ENCODE peak calls at places on chromosomes 2 and 18, in six cellular contexts. E is PC-9; G is mammary epithelial cell; H is RWPE1; R is K562; I is CD4-positive, alpha-beta T cell. J is an unnamed sample.

GRCh38 chr18:31183302-31183701 is 20.6 kb upstream of the DSC1 start:
- DNase-seq in E (no peak), G (no peak), H (no peak), R (no peak), I (no peak), J (no peak)

GRCh38 chr2:212711851-212712250 is 173.2 kb upstream of the ERBB4 start:
- DNase-seq in E (no peak), G (peak; percentile 79), H (peak; percentile 59), R (no peak), I (no peak), J (peak; percentile 75)

GRCh38 chr2:196453613-196454047 is 185.9 kb upstream of the CCDC150 start:
- DNase-seq in E (no peak), G (peak; percentile 17), H (peak; percentile 45), R (peak; percentile 67), I (peak; percentile 1), J (no peak)

GRCh38 chr2:178761759-178762371 is 45.4 kb downstream of the TTN start:
- DNase-seq in E (peak; percentile 75), G (peak; percentile 37), H (peak; percentile 17), R (peak; percentile 73), I (peak; percentile 0), J (no peak)

GRCh38 chr18:11996190-11996754 is 15.0 kb downstream of the IMPA2 start:
- DNase-seq in E (no peak), G (no peak), H (no peak), R (no peak), I (no peak), J (no peak)

GRCh38 chr2:241500431-241500975 is 7.9 kb downstream of the STK25 start:
- DNase-seq in E (no peak), G (no peak), H (no peak), R (no peak), I (no peak), J (no peak)

GRCh38 chr18:34592961-34593382 is 117.1 kb upstream of the DTNA start:
- DNase-seq in E (no peak), G (peak; percentile 76), H (no peak), R (no peak), I (no peak), J (peak; percentile 5)

GRCh38 chr2:239943991-239944441 is 81.1 kb downstream of the NDUFA10 start:
- DNase-seq in E (no peak), G (no peak), H (no peak), R (no peak), I (no peak), J (no peak)

GRCh38 chr2:181818036-181818680 is 73.4 kb upstream of the ITPRID2 start:
- DNase-seq in E (no peak), G (no peak), H (no peak), R (no peak), I (no peak), J (no peak)

GRCh38 chr2:128585706-128586105 is 267.0 kb upstream of the HS6ST1 start:
- DNase-seq in E (peak; percentile 89), G (peak; percentile 88), H (peak; percentile 38), R (no peak), I (no peak), J (peak; percentile 92)

GRCh38 chr2:190637331-190637734 is 11.6 kb upstream of the NAB1 start:
- DNase-seq in E (no peak), G (peak; percentile 36), H (no peak), R (no peak), I (no peak), J (no peak)

GRCh38 chr2:219444566-219445091 is 10.0 kb downstream of the SPEG start:
- DNase-seq in E (no peak), G (peak; percentile 57), H (no peak), R (no peak), I (no peak), J (no peak)

GRCh38 chr2:208036357-208036756 is 11.0 kb upstream of the PLEKHM3 start:
- DNase-seq in E (no peak), G (no peak), H (no peak), R (no peak), I (no peak), J (no peak)

GRCh38 chr18:29301048-29301447 is 1124.1 kb upstream of the CDH2 start:
- DNase-seq in E (no peak), G (no peak), H (no peak), R (no peak), I (no peak), J (no peak)

GRCh38 chr2:54904836-54905235 is 145.4 kb downstream of the RTN4 start:
- DNase-seq in E (no peak), G (peak; percentile 82), H (peak; percentile 25), R (no peak), I (no peak), J (peak; percentile 22)

GRCh38 chr2:224807153-224807964 is 91.2 kb upstream of the CCDC195 start:
- DNase-seq in E (no peak), G (peak; percentile 73), H (peak; percentile 71), R (no peak), I (no peak), J (peak; percentile 39)

GRCh38 chr2:147792966-147793617 is 51.7 kb upstream of the ACVR2A start:
- DNase-seq in E (no peak), G (peak; percentile 19), H (no peak), R (no peak), I (no peak), J (no peak)

GRCh38 chr2:63035169-63035568 is 15.5 kb upstream of the OTX1 start:
- DNase-seq in E (no peak), G (no peak), H (no peak), R (no peak), I (no peak), J (no peak)

GRCh38 chr18:49959176-49959575 is 145.8 kb upstream of the ACAA2 start:
- DNase-seq in E (no peak), G (no peak), H (no peak), R (no peak), I (no peak), J (no peak)

GRCh38 chr2:187976259-187976658 is 315.4 kb upstream of the GULP1 start:
- DNase-seq in E (no peak), G (no peak), H (no peak), R (no peak), I (no peak), J (no peak)

GRCh38 chr2:84327645-84328249 is 131.3 kb downstream of the SUCLG1 start:
- DNase-seq in E (no peak), G (no peak), H (no peak), R (no peak), I (no peak), J (no peak)

GRCh38 chr2:238278626-238279323 is 9.6 kb downstream of the PER2 start:
- DNase-seq in E (no peak), G (no peak), H (no peak), R (no peak), I (no peak), J (no peak)

GRCh38 chr2:195322324-195322723 is 334.7 kb upstream of the SLC39A10 start:
- DNase-seq in E (no peak), G (peak; percentile 68), H (peak; percentile 25), R (peak; percentile 85), I (no peak), J (peak; percentile 41)

GRCh38 chr2:38184964-38185603 is 109.1 kb upstream of the CYP1B1 start:
- DNase-seq in E (no peak), G (peak; percentile 31), H (peak; percentile 28), R (no peak), I (no peak), J (no peak)
- H3K27ac ChIP-seq in E (no peak overlapping the region), G (no peak overlapping the region), H (no peak overlapping the region), R (no peak overlapping the region), I (no peak overlapping the region), J (no peak overlapping the region)

GRCh38 chr2:220590476-220590875 is 963.0 kb downstream of the SLC4A3 start:
- DNase-seq in E (peak; percentile 36), G (no peak), H (no peak), R (no peak), I (no peak), J (no peak)

GRCh38 chr2:220588148-220588547 is 960.7 kb downstream of the SLC4A3 start:
- DNase-seq in E (no peak), G (no peak), H (no peak), R (no peak), I (no peak), J (no peak)

GRCh38 chr2:220586980-220587549 is 959.6 kb downstream of the SLC4A3 start:
- DNase-seq in E (no peak), G (no peak), H (no peak), R (no peak), I (no peak), J (no peak)

GRCh38 chr2:220580113-220580512 is 952.7 kb downstream of the SLC4A3 start:
- DNase-seq in E (no peak), G (no peak), H (no peak), R (no peak), I (no peak), J (no peak)

DNA sequence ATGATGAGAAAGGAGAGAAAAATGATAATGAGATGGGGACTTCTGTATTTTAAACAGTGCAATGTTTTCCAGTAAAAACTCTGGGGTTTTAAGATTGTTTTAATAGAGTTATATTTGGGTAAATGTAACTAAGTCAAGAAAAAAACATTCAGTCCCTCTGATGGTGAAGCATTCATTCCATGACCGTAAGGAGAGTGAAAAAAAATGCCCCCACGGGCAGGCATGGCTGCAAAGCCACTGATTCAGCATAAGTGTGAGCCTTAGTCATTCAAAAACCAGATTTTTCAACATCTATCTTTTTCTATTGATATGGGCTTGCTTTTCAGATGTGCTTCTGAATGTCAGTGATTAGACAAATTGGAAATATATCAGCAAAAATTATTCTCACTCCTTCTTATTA is 957.8 kb downstream of the SLC4A3 start:
- DNase-seq in E (no peak), G (no peak), H (no peak), R (no peak), I (no peak), J (no peak)
- H3K27ac ChIP-seq in E (no peak overlapping the region), G (no peak overlapping the region), H (no peak overlapping the region), R (no peak overlapping the region), I (no peak overlapping the region), J (no peak overlapping the region)

DNA sequence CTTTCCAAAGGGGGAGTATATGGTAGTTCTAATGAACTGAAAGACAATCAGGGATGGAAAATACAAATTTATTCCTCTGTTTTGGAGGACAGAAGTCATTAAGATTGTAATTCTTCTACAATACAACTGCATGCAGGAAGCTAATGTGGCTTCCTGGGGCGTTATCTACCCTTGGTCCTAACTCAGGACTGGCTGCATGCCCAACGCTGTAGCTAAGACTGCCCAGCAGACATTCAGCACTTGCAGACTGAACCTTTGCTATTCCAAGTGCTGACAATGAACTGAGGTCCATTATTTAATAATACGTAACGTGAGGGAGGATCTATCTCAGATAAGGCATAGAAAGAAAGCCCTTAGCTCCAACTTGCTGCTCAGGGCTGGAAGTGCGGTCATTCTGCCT is 53.2 kb downstream of the ZAP70 start:
- DNase-seq in E (no peak), G (no peak), H (no peak), R (no peak), I (no peak), J (no peak)
- H3K27ac ChIP-seq in E (no peak overlapping the region), G (no peak overlapping the region), H (no peak overlapping the region), R (no peak overlapping the region), I (no peak overlapping the region), J (no peak overlapping the region)

GRCh38 chr2:101710690-101711318 is 13.3 kb downstream of the MAP4K4 start:
- DNase-seq in E (no peak), G (peak; percentile 46), H (peak; percentile 16), R (peak; percentile 13), I (no peak), J (no peak)
- H3K27ac ChIP-seq in E (no peak overlapping the region), G (no peak overlapping the region), H (no peak overlapping the region), R (no peak overlapping the region), I (peak overlapping the region; percentile 54), J (no peak overlapping the region)